ENCODE peak calls at places on chromosome 4, in six cellular contexts. One of them, this sample, is unnamed.

GRCh38 chr4:8176547-8177399 is 18.2 kb upstream of the ABLIM2 start:
- DNase-seq in M059J: peak
- DNase-seq in AG04450: no peak
- DNase-seq in HEK293T: peak
- DNase-seq in tibial artery: no peak
- DNase-seq in H4: peak
- DNase-seq in this sample: no peak

GRCh38 chr4:163193717-163194116 is 27.0 kb upstream of the NAF1 start:
- DNase-seq in tibial artery: no peak
- DNase-seq in H4: no peak
- DNase-seq in AG04450: no peak
- DNase-seq in M059J: no peak
- DNase-seq in HEK293T: no peak
- DNase-seq in this sample: no peak

GRCh38 chr4:154741877-154742851 is 1.6 kb upstream of the LRAT start:
- DNase-seq in HEK293T: no peak
- DNase-seq in AG04450: no peak
- DNase-seq in tibial artery: no peak
- DNase-seq in M059J: peak
- DNase-seq in H4: no peak
- DNase-seq in this sample: no peak

GRCh38 chr4:139767168-139767567 is 101.5 kb downstream of the MGST2 start:
- DNase-seq in HEK293T: no peak
- DNase-seq in AG04450: no peak
- DNase-seq in M059J: peak
- DNase-seq in tibial artery: no peak
- DNase-seq in H4: no peak
- DNase-seq in this sample: no peak

GRCh38 chr4:139689093-139689722 is 23.6 kb downstream of the MGST2 start:
- DNase-seq in tibial artery: no peak
- DNase-seq in AG04450: no peak
- DNase-seq in HEK293T: no peak
- DNase-seq in H4: no peak
- DNase-seq in M059J: peak
- DNase-seq in this sample: no peak

GRCh38 chr4:186037692-186038658 is 31.0 kb upstream of the TLR3 start:
- DNase-seq in HEK293T: peak
- DNase-seq in M059J: peak
- DNase-seq in H4: peak
- DNase-seq in AG04450: peak
- DNase-seq in tibial artery: peak
- DNase-seq in this sample: peak

GRCh38 chr4:4914059-4914820 is 54.8 kb downstream of the MSX1 start:
- DNase-seq in tibial artery: no peak
- DNase-seq in HEK293T: no peak
- DNase-seq in H4: peak
- DNase-seq in M059J: peak
- DNase-seq in AG04450: no peak
- DNase-seq in this sample: peak

GRCh38 chr4:169096221-169096620 is 86.2 kb upstream of the CBR4 start:
- DNase-seq in AG04450: no peak
- DNase-seq in M059J: no peak
- DNase-seq in tibial artery: no peak
- DNase-seq in H4: no peak
- DNase-seq in HEK293T: no peak
- DNase-seq in this sample: no peak

GRCh38 chr4:66639361-66639760 is 905.9 kb downstream of the CENPC start:
- DNase-seq in H4: no peak
- DNase-seq in M059J: peak
- DNase-seq in tibial artery: no peak
- DNase-seq in AG04450: no peak
- DNase-seq in HEK293T: peak
- DNase-seq in this sample: peak

GRCh38 chr4:44071959-44072955 is 376.4 kb downstream of the KCTD8 start:
- DNase-seq in M059J: no peak
- DNase-seq in tibial artery: no peak
- DNase-seq in AG04450: no peak
- DNase-seq in HEK293T: no peak
- DNase-seq in H4: no peak
- DNase-seq in this sample: no peak

This sample was measured in stromal cell of bone marrow.